ENCODE peak calls at places on chromosomes 12 and 14, in ten cellular contexts. One of them, this sample, is unnamed. For H3K9me3, the result is how much of the 10 kb centered on the place peaks cover.

GRCh38 chr12:132185698-132186097 is 41.4 kb downstream of the NOC4L start:
- DNase-seq in fibroblast of lung: no peak
- DNase-seq in GM23248: no peak
- DNase-seq in pancreas: peak
- DNase-seq in body of pancreas: no peak
- DNase-seq in sigmoid colon: no peak
- DNase-seq in Panc1: no peak
- DNase-seq in heart left ventricle: peak
- DNase-seq in IMR-90: no peak
- DNase-seq in tibial artery: no peak
- DNase-seq in this sample: no peak

GRCh38 chr14:24678801-24679247 is 44.8 kb upstream of the GZMB start:
- DNase-seq in fibroblast of lung: peak
- DNase-seq in GM23248: peak
- DNase-seq in pancreas: peak
- DNase-seq in body of pancreas: peak
- DNase-seq in sigmoid colon: peak
- DNase-seq in Panc1: peak
- DNase-seq in heart left ventricle: no peak
- DNase-seq in IMR-90: peak
- DNase-seq in tibial artery: peak
- DNase-seq in this sample: peak

GRCh38 chr14:101780887-101781239 is 19.4 kb downstream of the PPP2R5C start:
- DNase-seq in fibroblast of lung: no peak
- DNase-seq in GM23248: peak
- DNase-seq in pancreas: peak
- DNase-seq in body of pancreas: no peak
- DNase-seq in sigmoid colon: no peak
- DNase-seq in Panc1: no peak
- DNase-seq in heart left ventricle: no peak
- DNase-seq in IMR-90: no peak
- DNase-seq in tibial artery: no peak
- DNase-seq in this sample: no peak

GRCh38 chr14:94411638-94412037 is 23.2 kb upstream of the SERPINA1 start:
- DNase-seq in fibroblast of lung: no peak
- DNase-seq in GM23248: no peak
- DNase-seq in pancreas: no peak
- DNase-seq in body of pancreas: peak
- DNase-seq in sigmoid colon: no peak
- DNase-seq in Panc1: no peak
- DNase-seq in heart left ventricle: no peak
- DNase-seq in IMR-90: no peak
- DNase-seq in tibial artery: no peak
- DNase-seq in this sample: no peak

GRCh38 chr14:50608302-50608851 is 48.4 kb downstream of the ATL1 start:
- DNase-seq in fibroblast of lung: peak
- DNase-seq in GM23248: peak
- DNase-seq in pancreas: no peak
- DNase-seq in body of pancreas: no peak
- DNase-seq in sigmoid colon: no peak
- DNase-seq in Panc1: no peak
- DNase-seq in heart left ventricle: no peak
- DNase-seq in IMR-90: no peak
- DNase-seq in tibial artery: no peak
- DNase-seq in this sample: no peak

GRCh38 chr12:54411398-54412241 is 7.4 kb downstream of the ITGA5 start:
- DNase-seq in fibroblast of lung: peak
- DNase-seq in GM23248: peak
- DNase-seq in pancreas: no peak
- DNase-seq in body of pancreas: peak
- DNase-seq in sigmoid colon: peak
- DNase-seq in Panc1: peak
- DNase-seq in heart left ventricle: peak
- DNase-seq in IMR-90: peak
- DNase-seq in tibial artery: peak
- DNase-seq in this sample: peak

GRCh38 chr12:14836336-14837210 is 6.8 kb downstream of the ART4 start:
- DNase-seq in fibroblast of lung: peak
- DNase-seq in GM23248: peak
- DNase-seq in pancreas: no peak
- DNase-seq in body of pancreas: no peak
- DNase-seq in sigmoid colon: no peak
- DNase-seq in Panc1: peak
- DNase-seq in heart left ventricle: no peak
- DNase-seq in IMR-90: peak
- DNase-seq in tibial artery: peak
- DNase-seq in this sample: no peak

GRCh38 chr14:25049559-25050493 is at the start of gene STXBP6:
- DNase-seq in fibroblast of lung: peak
- DNase-seq in GM23248: peak
- DNase-seq in pancreas: peak
- DNase-seq in body of pancreas: peak
- DNase-seq in sigmoid colon: peak
- DNase-seq in Panc1: no peak
- DNase-seq in heart left ventricle: peak
- DNase-seq in IMR-90: peak
- DNase-seq in tibial artery: peak
- DNase-seq in this sample: no peak

GRCh38 chr12:1502441-1502785 is 92.0 kb downstream of the FBXL14 start:
- DNase-seq in fibroblast of lung: peak
- DNase-seq in GM23248: peak
- DNase-seq in pancreas: no peak
- DNase-seq in body of pancreas: no peak
- DNase-seq in sigmoid colon: no peak
- DNase-seq in Panc1: no peak
- DNase-seq in heart left ventricle: no peak
- DNase-seq in IMR-90: peak
- DNase-seq in tibial artery: no peak
- DNase-seq in this sample: peak

GRCh38 chr12:127987199-127987901 is 279.6 kb upstream of the TMEM132C start:
- DNase-seq in fibroblast of lung: peak
- DNase-seq in GM23248: peak
- DNase-seq in pancreas: no peak
- DNase-seq in body of pancreas: no peak
- DNase-seq in sigmoid colon: no peak
- DNase-seq in Panc1: no peak
- DNase-seq in heart left ventricle: no peak
- DNase-seq in IMR-90: no peak
- DNase-seq in tibial artery: no peak
- DNase-seq in this sample: no peak

GRCh38 chr12:45049912-45050318 is 984 bp downstream of the DBX2 start:
- DNase-seq in fibroblast of lung: peak
- DNase-seq in GM23248: peak
- DNase-seq in pancreas: no peak
- DNase-seq in body of pancreas: no peak
- DNase-seq in sigmoid colon: no peak
- DNase-seq in Panc1: no peak
- DNase-seq in heart left ventricle: no peak
- DNase-seq in IMR-90: no peak
- DNase-seq in tibial artery: no peak
- DNase-seq in this sample: no peak

GRCh38 chr12:45051490-45052105 is 699 bp upstream of the DBX2 start:
- DNase-seq in fibroblast of lung: peak
- DNase-seq in GM23248: peak
- DNase-seq in pancreas: no peak
- DNase-seq in body of pancreas: no peak
- DNase-seq in sigmoid colon: no peak
- DNase-seq in Panc1: no peak
- DNase-seq in heart left ventricle: no peak
- DNase-seq in IMR-90: no peak
- DNase-seq in tibial artery: no peak
- DNase-seq in this sample: no peak

GRCh38 chr12:45050331-45050750 is 558 bp downstream of the DBX2 start:
- DNase-seq in fibroblast of lung: peak
- DNase-seq in GM23248: no peak
- DNase-seq in pancreas: peak
- DNase-seq in body of pancreas: no peak
- DNase-seq in sigmoid colon: no peak
- DNase-seq in Panc1: no peak
- DNase-seq in heart left ventricle: peak
- DNase-seq in IMR-90: no peak
- DNase-seq in tibial artery: no peak
- DNase-seq in this sample: no peak

DNA sequence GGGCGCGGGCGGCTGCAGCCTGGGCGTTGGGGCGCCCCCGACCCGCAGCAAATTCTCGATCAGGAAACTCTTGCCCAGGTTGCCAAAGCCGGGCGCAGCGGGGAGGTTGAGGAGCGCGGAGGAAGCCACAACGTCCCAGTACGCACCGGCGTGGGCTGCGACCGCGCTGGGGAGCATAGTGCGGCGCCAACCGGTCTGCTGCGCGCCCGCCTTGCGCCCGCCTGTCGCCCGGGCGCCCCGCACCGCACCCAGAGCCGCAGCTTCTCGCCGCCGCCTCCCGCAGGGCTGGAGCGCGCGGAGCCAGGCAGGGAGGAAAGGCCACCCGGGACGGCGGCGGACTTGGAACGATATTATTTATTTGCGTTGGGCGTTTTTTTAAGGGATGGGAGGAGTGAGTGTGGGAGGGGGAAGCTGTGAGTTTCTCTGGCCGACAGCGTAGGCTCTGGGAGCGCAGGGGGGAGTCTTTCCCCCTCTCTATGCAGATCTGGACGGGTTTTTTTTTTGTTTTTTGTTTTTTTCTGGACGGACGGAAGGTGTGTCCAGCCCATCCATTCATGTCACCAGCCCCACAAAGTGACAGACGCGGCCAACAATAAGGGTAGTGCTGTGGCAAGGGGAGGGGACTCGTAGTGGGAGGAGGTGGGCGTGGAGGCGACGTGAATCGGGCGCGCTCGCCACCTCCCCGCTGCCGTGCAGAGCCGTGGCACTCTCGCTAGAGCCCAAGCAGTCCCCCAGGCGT is at the start of gene DBX2:
- DNase-seq in fibroblast of lung: peak
- DNase-seq in GM23248: peak
- DNase-seq in pancreas: no peak
- DNase-seq in body of pancreas: no peak
- DNase-seq in sigmoid colon: no peak
- DNase-seq in Panc1: no peak
- DNase-seq in heart left ventricle: no peak
- DNase-seq in IMR-90: no peak
- DNase-seq in tibial artery: no peak
- DNase-seq in this sample: no peak
- H3K4me3 ChIP-seq in fibroblast of lung: peak
- H3K4me3 ChIP-seq in GM23248: peak
- H3K4me3 ChIP-seq in pancreas: peak
- H3K4me3 ChIP-seq in body of pancreas: no peak
- H3K4me3 ChIP-seq in sigmoid colon: peak
- H3K4me3 ChIP-seq in Panc1: peak
- H3K4me3 ChIP-seq in heart left ventricle: peak
- H3K4me3 ChIP-seq in IMR-90: peak
- H3K4me3 ChIP-seq in tibial artery: peak
- H3K4me3 ChIP-seq in this sample: no peak

DNA sequence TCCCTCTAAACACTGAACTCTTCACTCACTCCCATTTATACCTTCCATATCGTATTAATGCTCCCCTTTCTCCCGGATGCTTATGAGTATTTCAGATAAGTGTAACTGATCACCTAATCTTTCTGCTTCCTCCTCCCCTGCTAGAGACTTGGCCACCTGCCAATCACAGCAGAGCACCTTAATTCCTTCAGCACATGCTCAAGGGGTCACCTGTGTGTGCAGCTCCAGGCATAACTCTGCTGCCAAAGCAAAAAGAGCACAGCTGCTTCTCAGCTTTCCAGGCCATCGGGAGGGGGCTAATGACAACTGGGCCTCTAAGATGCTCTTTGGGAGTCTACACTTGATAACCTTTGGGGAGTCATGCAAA is 106.9 kb upstream of the DYRK2 start:
- DNase-seq in fibroblast of lung: no peak
- DNase-seq in GM23248: no peak
- DNase-seq in pancreas: no peak
- DNase-seq in body of pancreas: no peak
- DNase-seq in sigmoid colon: no peak
- DNase-seq in Panc1: no peak
- DNase-seq in heart left ventricle: no peak
- DNase-seq in IMR-90: no peak
- DNase-seq in tibial artery: no peak
- DNase-seq in this sample: no peak
- H3K27ac ChIP-seq in fibroblast of lung: no peak
- H3K27ac ChIP-seq in GM23248: no peak
- H3K27ac ChIP-seq in pancreas: no peak
- H3K27ac ChIP-seq in body of pancreas: no peak
- H3K27ac ChIP-seq in sigmoid colon: no peak
- H3K27ac ChIP-seq in Panc1: no peak
- H3K27ac ChIP-seq in heart left ventricle: no peak
- H3K27ac ChIP-seq in IMR-90: no peak
- H3K27ac ChIP-seq in tibial artery: no peak
- H3K27ac ChIP-seq in this sample: peak

DNA sequence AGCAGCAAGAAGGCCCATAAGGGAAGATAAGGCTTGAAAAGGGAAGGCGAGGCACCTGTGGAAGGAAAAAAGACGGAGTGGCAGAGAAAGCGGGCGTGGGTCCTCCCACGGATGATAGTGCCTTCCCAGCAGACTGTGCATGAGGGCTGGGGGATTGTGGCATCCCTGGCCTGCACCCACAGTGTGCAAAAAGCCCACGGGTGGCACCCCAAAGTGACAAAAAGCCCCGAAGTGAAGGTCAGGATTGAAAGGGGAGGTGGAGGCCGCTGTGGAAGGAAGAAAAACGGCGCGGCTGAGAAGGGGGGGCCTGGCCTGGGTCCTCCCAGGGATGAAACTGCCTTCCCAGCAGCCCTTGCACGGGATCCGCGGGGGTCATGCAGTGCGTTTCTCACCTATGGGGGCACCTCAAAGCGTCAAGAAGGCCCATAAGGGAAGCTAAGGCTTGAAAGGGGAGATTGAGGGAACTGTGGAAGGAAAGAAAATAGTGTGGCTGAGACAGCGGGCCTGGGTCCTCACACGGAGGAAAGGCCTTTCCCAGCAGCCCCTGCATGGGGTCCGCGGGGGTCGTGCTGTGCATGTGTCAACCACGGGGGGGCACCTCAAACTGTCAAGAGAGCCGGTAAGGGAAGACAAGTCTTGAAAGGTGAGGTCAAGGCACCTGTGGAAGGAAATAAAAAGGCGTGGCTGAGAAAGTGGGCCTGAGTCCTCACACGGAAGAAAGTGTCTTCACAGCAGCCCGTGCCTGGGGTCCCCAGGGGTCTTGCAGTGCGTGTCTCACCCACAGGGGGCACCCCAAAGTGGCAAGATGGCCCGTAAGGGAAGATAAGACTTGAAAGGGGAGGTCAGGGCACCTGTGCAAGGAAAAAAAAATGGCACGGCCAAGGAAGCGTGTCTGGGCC is 274.1 kb downstream of the ALG10 start:
- DNase-seq in fibroblast of lung: no peak
- DNase-seq in GM23248: no peak
- DNase-seq in pancreas: peak
- DNase-seq in body of pancreas: no peak
- DNase-seq in sigmoid colon: peak
- DNase-seq in Panc1: no peak
- DNase-seq in heart left ventricle: peak
- DNase-seq in IMR-90: no peak
- DNase-seq in tibial artery: peak
- DNase-seq in this sample: peak
- H3K9me3 ChIP-seq in fibroblast of lung: under half
- H3K9me3 ChIP-seq in GM23248: under half
- H3K9me3 ChIP-seq in pancreas: under half
- H3K9me3 ChIP-seq in body of pancreas: under half
- H3K9me3 ChIP-seq in sigmoid colon: under half
- H3K9me3 ChIP-seq in Panc1: under half
- H3K9me3 ChIP-seq in heart left ventricle: under half
- H3K9me3 ChIP-seq in IMR-90: half or more
- H3K9me3 ChIP-seq in tibial artery: under half
- H3K9me3 ChIP-seq in this sample: under half

GRCh38 chr12:91778091-91778819 is 367.4 kb downstream of the BTG1 start:
- DNase-seq in fibroblast of lung: peak
- DNase-seq in GM23248: peak
- DNase-seq in pancreas: no peak
- DNase-seq in body of pancreas: no peak
- DNase-seq in sigmoid colon: no peak
- DNase-seq in Panc1: no peak
- DNase-seq in heart left ventricle: no peak
- DNase-seq in IMR-90: peak
- DNase-seq in tibial artery: peak
- DNase-seq in this sample: no peak
- H3K4me3 ChIP-seq in fibroblast of lung: no peak
- H3K4me3 ChIP-seq in GM23248: peak
- H3K4me3 ChIP-seq in pancreas: no peak
- H3K4me3 ChIP-seq in body of pancreas: no peak
- H3K4me3 ChIP-seq in sigmoid colon: no peak
- H3K4me3 ChIP-seq in Panc1: no peak
- H3K4me3 ChIP-seq in heart left ventricle: no peak
- H3K4me3 ChIP-seq in IMR-90: no peak
- H3K4me3 ChIP-seq in tibial artery: no peak
- H3K4me3 ChIP-seq in this sample: no peak